ENCODE peak calls at places on chromosomes 5 and 9, in eight cellular contexts. One of them, this sample, is unnamed.

GRCh38 chr9:137795156-137795666 is 82.4 kb upstream of the CACNA1B start:
- DNase-seq in germinal center: no peak
- DNase-seq in NCI-H1092: no peak
- DNase-seq in lung: no peak
- DNase-seq in AG04450: no peak
- DNase-seq in GDM1: no peak
- DNase-seq in uterus: no peak
- DNase-seq in stromal cell of bone marrow: no peak
- DNase-seq in this sample: no peak

GRCh38 chr5:142170254-142170953 is 61.8 kb downstream of the NDFIP1 start:
- DNase-seq in germinal center: no peak
- DNase-seq in NCI-H1092: no peak
- DNase-seq in lung: no peak
- DNase-seq in AG04450: no peak
- DNase-seq in GDM1: no peak
- DNase-seq in uterus: no peak
- DNase-seq in stromal cell of bone marrow: no peak
- DNase-seq in this sample: no peak

GRCh38 chr9:94644543-94644942 is 5.2 kb upstream of the FBP1 start:
- DNase-seq in germinal center: no peak
- DNase-seq in NCI-H1092: no peak
- DNase-seq in lung: no peak
- DNase-seq in AG04450: no peak
- DNase-seq in GDM1: no peak
- DNase-seq in uterus: no peak
- DNase-seq in stromal cell of bone marrow: no peak
- DNase-seq in this sample: no peak

GRCh38 chr5:140165101-140165920 is 9.7 kb upstream of the CYSTM1 start:
- DNase-seq in germinal center: no peak
- DNase-seq in NCI-H1092: no peak
- DNase-seq in lung: peak; percentile 55
- DNase-seq in AG04450: no peak
- DNase-seq in GDM1: no peak
- DNase-seq in uterus: no peak
- DNase-seq in stromal cell of bone marrow: no peak
- DNase-seq in this sample: no peak

GRCh38 chr9:127218818-127219217 is 45.8 kb upstream of the GARNL3 start:
- DNase-seq in germinal center: no peak
- DNase-seq in NCI-H1092: no peak
- DNase-seq in lung: no peak
- DNase-seq in AG04450: no peak
- DNase-seq in GDM1: no peak
- DNase-seq in uterus: no peak
- DNase-seq in stromal cell of bone marrow: no peak
- DNase-seq in this sample: no peak

GRCh38 chr5:10525124-10525495 is 38.8 kb upstream of the ANKRD33B start:
- DNase-seq in germinal center: no peak
- DNase-seq in NCI-H1092: no peak
- DNase-seq in lung: no peak
- DNase-seq in AG04450: no peak
- DNase-seq in GDM1: no peak
- DNase-seq in uterus: no peak
- DNase-seq in stromal cell of bone marrow: no peak
- DNase-seq in this sample: no peak

GRCh38 chr5:108124591-108124990 is 257.3 kb downstream of the FBXL17 start:
- DNase-seq in germinal center: no peak
- DNase-seq in NCI-H1092: no peak
- DNase-seq in lung: no peak
- DNase-seq in AG04450: no peak
- DNase-seq in GDM1: no peak
- DNase-seq in uterus: no peak
- DNase-seq in stromal cell of bone marrow: no peak
- DNase-seq in this sample: no peak

GRCh38 chr9:135130266-135130976 is 43.0 kb downstream of the OLFM1 start:
- DNase-seq in germinal center: no peak
- DNase-seq in NCI-H1092: no peak
- DNase-seq in lung: no peak
- DNase-seq in AG04450: no peak
- DNase-seq in GDM1: no peak
- DNase-seq in uterus: peak; percentile 28
- DNase-seq in stromal cell of bone marrow: no peak
- DNase-seq in this sample: no peak

GRCh38 chr5:15807861-15808260 is 307.9 kb downstream of the FBXL7 start:
- DNase-seq in germinal center: no peak
- DNase-seq in NCI-H1092: no peak
- DNase-seq in lung: no peak
- DNase-seq in AG04450: no peak
- DNase-seq in GDM1: no peak
- DNase-seq in uterus: peak; percentile 43
- DNase-seq in stromal cell of bone marrow: no peak
- DNase-seq in this sample: no peak

GRCh38 chr9:122103985-122104384 is 10.9 kb upstream of the TTLL11 start:
- DNase-seq in germinal center: no peak
- DNase-seq in NCI-H1092: no peak
- DNase-seq in lung: no peak
- DNase-seq in AG04450: no peak
- DNase-seq in GDM1: no peak
- DNase-seq in uterus: no peak
- DNase-seq in stromal cell of bone marrow: no peak
- DNase-seq in this sample: no peak

GRCh38 chr5:114658179-114658578 is 296.3 kb downstream of the KCNN2 start:
- DNase-seq in germinal center: no peak
- DNase-seq in NCI-H1092: no peak
- DNase-seq in lung: no peak
- DNase-seq in AG04450: no peak
- DNase-seq in GDM1: no peak
- DNase-seq in uterus: no peak
- DNase-seq in stromal cell of bone marrow: no peak
- DNase-seq in this sample: no peak

This sample was measured in HS-27A.